ENCODE peak calls at places on chromosome 13, in eight cellular contexts. One of them, this sample, is unnamed.

GRCh38 chr13:112451512-112452379 is 75.6 kb downstream of the SPACA7 start:
- DNase-seq in aorta: no peak
- DNase-seq in left ventricle myocardium inferior: no peak
- DNase-seq in IMR-90: no peak
- DNase-seq in tibial artery: peak
- DNase-seq in right lobe of liver: peak
- DNase-seq in CD4-positive, alpha-beta T cell: no peak
- DNase-seq in heart left ventricle: no peak
- DNase-seq in this sample: no peak

GRCh38 chr13:113245858-113246791 is 36.7 kb downstream of the CUL4A start:
- DNase-seq in aorta: no peak
- DNase-seq in left ventricle myocardium inferior: no peak
- DNase-seq in IMR-90: peak
- DNase-seq in tibial artery: no peak
- DNase-seq in right lobe of liver: no peak
- DNase-seq in CD4-positive, alpha-beta T cell: no peak
- DNase-seq in heart left ventricle: no peak
- DNase-seq in this sample: no peak

GRCh38 chr13:33260168-33261098 is 25.1 kb downstream of the STARD13 start:
- DNase-seq in aorta: no peak
- DNase-seq in left ventricle myocardium inferior: no peak
- DNase-seq in IMR-90: peak
- DNase-seq in tibial artery: no peak
- DNase-seq in right lobe of liver: peak
- DNase-seq in CD4-positive, alpha-beta T cell: no peak
- DNase-seq in heart left ventricle: peak
- DNase-seq in this sample: no peak

GRCh38 chr13:67754016-67754415 is 523.9 kb upstream of the PCDH9 start:
- DNase-seq in aorta: no peak
- DNase-seq in left ventricle myocardium inferior: no peak
- DNase-seq in IMR-90: no peak
- DNase-seq in tibial artery: no peak
- DNase-seq in right lobe of liver: no peak
- DNase-seq in CD4-positive, alpha-beta T cell: no peak
- DNase-seq in heart left ventricle: no peak
- DNase-seq in this sample: no peak

GRCh38 chr13:39253774-39254173 is 215.5 kb downstream of the NHLRC3 start:
- DNase-seq in aorta: no peak
- DNase-seq in left ventricle myocardium inferior: no peak
- DNase-seq in IMR-90: peak
- DNase-seq in tibial artery: no peak
- DNase-seq in right lobe of liver: no peak
- DNase-seq in CD4-positive, alpha-beta T cell: no peak
- DNase-seq in heart left ventricle: no peak
- DNase-seq in this sample: no peak

GRCh38 chr13:19782049-19782726 is 557 bp downstream of the PSPC1 start:
- DNase-seq in aorta: peak
- DNase-seq in left ventricle myocardium inferior: peak
- DNase-seq in IMR-90: peak
- DNase-seq in tibial artery: peak
- DNase-seq in right lobe of liver: peak
- DNase-seq in CD4-positive, alpha-beta T cell: peak
- DNase-seq in heart left ventricle: peak
- DNase-seq in this sample: peak

GRCh38 chr13:79775830-79776229 is 294.9 kb downstream of the NDFIP2 start:
- DNase-seq in aorta: no peak
- DNase-seq in left ventricle myocardium inferior: no peak
- DNase-seq in IMR-90: peak
- DNase-seq in tibial artery: no peak
- DNase-seq in right lobe of liver: no peak
- DNase-seq in CD4-positive, alpha-beta T cell: no peak
- DNase-seq in heart left ventricle: no peak
- DNase-seq in this sample: no peak

GRCh38 chr13:98547455-98547854 is 29.5 kb downstream of the STK24 start:
- DNase-seq in aorta: no peak
- DNase-seq in left ventricle myocardium inferior: no peak
- DNase-seq in IMR-90: no peak
- DNase-seq in tibial artery: no peak
- DNase-seq in right lobe of liver: no peak
- DNase-seq in CD4-positive, alpha-beta T cell: no peak
- DNase-seq in heart left ventricle: no peak
- DNase-seq in this sample: no peak

GRCh38 chr13:90233933-90234672 is 1113.4 kb upstream of the MIR17HG start:
- DNase-seq in aorta: no peak
- DNase-seq in left ventricle myocardium inferior: no peak
- DNase-seq in IMR-90: no peak
- DNase-seq in tibial artery: no peak
- DNase-seq in right lobe of liver: no peak
- DNase-seq in CD4-positive, alpha-beta T cell: no peak
- DNase-seq in heart left ventricle: no peak
- DNase-seq in this sample: no peak

GRCh38 chr13:95793018-95793555 is 116.1 kb downstream of the DNAJC3 start:
- DNase-seq in aorta: no peak
- DNase-seq in left ventricle myocardium inferior: no peak
- DNase-seq in IMR-90: no peak
- DNase-seq in tibial artery: no peak
- DNase-seq in right lobe of liver: no peak
- DNase-seq in CD4-positive, alpha-beta T cell: no peak
- DNase-seq in heart left ventricle: no peak
- DNase-seq in this sample: no peak

DNA sequence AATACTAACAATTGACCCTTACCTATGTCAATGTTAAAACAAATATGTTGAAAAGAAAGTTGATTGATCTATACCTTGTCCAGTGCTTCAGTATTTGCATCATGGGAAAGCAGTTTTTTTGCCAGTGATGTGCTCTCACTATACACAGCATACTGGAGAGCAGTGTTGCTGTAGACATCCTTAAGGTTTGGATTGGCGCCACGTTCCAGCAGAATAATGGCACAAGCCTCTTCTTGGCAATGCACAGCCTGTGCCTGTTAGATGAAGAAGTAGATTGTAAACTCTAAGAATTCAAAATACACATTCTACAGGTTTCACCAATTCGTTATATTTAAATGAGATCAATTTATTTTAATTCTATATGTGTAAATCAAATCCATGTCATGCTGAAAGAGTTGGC is 43.9 kb upstream of the C1QTNF9B start:
- DNase-seq in aorta: no peak
- DNase-seq in left ventricle myocardium inferior: no peak
- DNase-seq in IMR-90: no peak
- DNase-seq in tibial artery: no peak
- DNase-seq in right lobe of liver: no peak
- DNase-seq in CD4-positive, alpha-beta T cell: no peak
- DNase-seq in heart left ventricle: no peak
- DNase-seq in this sample: no peak
- H3K27ac ChIP-seq in aorta: no peak
- H3K27ac ChIP-seq in left ventricle myocardium inferior: no peak
- H3K27ac ChIP-seq in IMR-90: no peak
- H3K27ac ChIP-seq in tibial artery: no peak
- H3K27ac ChIP-seq in right lobe of liver: no peak
- H3K27ac ChIP-seq in CD4-positive, alpha-beta T cell: no peak
- H3K27ac ChIP-seq in heart left ventricle: no peak
- H3K27ac ChIP-seq in this sample: no peak

DNA sequence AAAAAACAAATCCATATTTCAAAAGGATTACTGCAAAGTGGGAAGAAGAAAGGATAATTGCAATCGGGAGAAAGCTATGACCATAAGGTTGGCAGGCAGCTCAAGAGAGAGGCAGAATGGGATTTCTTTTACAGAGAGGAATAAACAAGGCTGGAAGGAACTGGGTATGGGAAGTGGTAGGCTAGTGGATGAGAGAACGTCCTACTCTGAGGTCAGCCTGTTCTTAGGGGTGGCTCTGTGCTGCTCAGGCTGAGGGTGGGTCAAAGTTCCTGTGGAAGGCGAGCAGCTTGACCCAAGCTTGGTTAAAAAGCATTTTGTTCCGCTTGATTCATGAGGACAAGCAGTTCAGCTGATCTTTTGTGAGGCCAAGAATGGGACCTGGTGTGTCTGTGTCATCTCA is 134.3 kb upstream of the TMTC4 start:
- DNase-seq in aorta: no peak
- DNase-seq in left ventricle myocardium inferior: no peak
- DNase-seq in IMR-90: no peak
- DNase-seq in tibial artery: no peak
- DNase-seq in right lobe of liver: no peak
- DNase-seq in CD4-positive, alpha-beta T cell: no peak
- DNase-seq in heart left ventricle: no peak
- DNase-seq in this sample: no peak
- H3K27ac ChIP-seq in aorta: no peak
- H3K27ac ChIP-seq in left ventricle myocardium inferior: no peak
- H3K27ac ChIP-seq in IMR-90: no peak
- H3K27ac ChIP-seq in tibial artery: no peak
- H3K27ac ChIP-seq in right lobe of liver: no peak
- H3K27ac ChIP-seq in CD4-positive, alpha-beta T cell: no peak
- H3K27ac ChIP-seq in heart left ventricle: no peak
- H3K27ac ChIP-seq in this sample: no peak

GRCh38 chr13:50375792-50376191 is 360.5 kb downstream of the KCNRG start:
- DNase-seq in aorta: no peak
- DNase-seq in left ventricle myocardium inferior: no peak
- DNase-seq in IMR-90: peak
- DNase-seq in tibial artery: no peak
- DNase-seq in right lobe of liver: no peak
- DNase-seq in CD4-positive, alpha-beta T cell: no peak
- DNase-seq in heart left ventricle: no peak
- DNase-seq in this sample: no peak

GRCh38 chr13:50374517-50374916 is 359.3 kb downstream of the KCNRG start:
- DNase-seq in aorta: no peak
- DNase-seq in left ventricle myocardium inferior: no peak
- DNase-seq in IMR-90: no peak
- DNase-seq in tibial artery: no peak
- DNase-seq in right lobe of liver: no peak
- DNase-seq in CD4-positive, alpha-beta T cell: no peak
- DNase-seq in heart left ventricle: no peak
- DNase-seq in this sample: no peak

GRCh38 chr13:50378513-50378970 is 363.3 kb downstream of the KCNRG start:
- DNase-seq in aorta: no peak
- DNase-seq in left ventricle myocardium inferior: no peak
- DNase-seq in IMR-90: no peak
- DNase-seq in tibial artery: no peak
- DNase-seq in right lobe of liver: no peak
- DNase-seq in CD4-positive, alpha-beta T cell: no peak
- DNase-seq in heart left ventricle: no peak
- DNase-seq in this sample: no peak

GRCh38 chr13:50377726-50378270 is 362.6 kb downstream of the KCNRG start:
- DNase-seq in aorta: no peak
- DNase-seq in left ventricle myocardium inferior: no peak
- DNase-seq in IMR-90: no peak
- DNase-seq in tibial artery: no peak
- DNase-seq in right lobe of liver: no peak
- DNase-seq in CD4-positive, alpha-beta T cell: no peak
- DNase-seq in heart left ventricle: no peak
- DNase-seq in this sample: no peak

DNA sequence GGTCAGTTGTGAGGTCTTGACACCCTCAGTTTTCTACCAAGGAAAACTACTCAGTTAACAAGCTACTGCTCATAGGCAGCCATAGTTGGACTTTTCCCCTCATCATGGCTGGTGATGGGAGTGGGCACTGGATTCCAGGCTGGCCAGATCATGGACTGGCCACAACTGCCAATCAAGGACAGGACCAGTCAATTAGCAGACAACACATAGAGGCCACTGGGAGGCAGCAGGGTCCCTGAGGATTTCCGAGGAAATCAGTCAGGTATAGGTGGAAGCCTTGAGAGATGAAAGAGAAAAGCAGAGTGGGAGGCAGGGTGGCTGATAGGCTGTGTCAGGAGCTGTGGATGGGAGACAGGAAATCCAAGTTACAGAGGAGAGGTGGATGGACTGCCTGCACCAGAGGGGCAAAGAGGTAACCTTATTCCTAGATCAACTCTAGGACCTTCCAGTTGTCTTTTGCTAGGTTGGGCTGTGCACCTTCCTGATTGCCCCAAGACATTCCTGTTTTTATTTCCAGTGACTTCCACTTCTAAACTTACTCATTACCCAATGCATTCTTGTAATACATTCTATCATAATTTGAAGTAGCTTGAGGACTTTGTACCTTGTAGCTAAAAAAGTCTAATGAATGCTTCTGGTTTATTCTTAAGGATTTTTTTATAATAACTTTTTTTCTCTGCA is 361.8 kb downstream of the KCNRG start:
- DNase-seq in aorta: no peak
- DNase-seq in left ventricle myocardium inferior: no peak
- DNase-seq in IMR-90: no peak
- DNase-seq in tibial artery: no peak
- DNase-seq in right lobe of liver: no peak
- DNase-seq in CD4-positive, alpha-beta T cell: no peak
- DNase-seq in heart left ventricle: peak
- DNase-seq in this sample: no peak
- H3K27ac ChIP-seq in aorta: no peak
- H3K27ac ChIP-seq in left ventricle myocardium inferior: no peak
- H3K27ac ChIP-seq in IMR-90: no peak
- H3K27ac ChIP-seq in tibial artery: no peak
- H3K27ac ChIP-seq in right lobe of liver: no peak
- H3K27ac ChIP-seq in CD4-positive, alpha-beta T cell: no peak
- H3K27ac ChIP-seq in heart left ventricle: no peak
- H3K27ac ChIP-seq in this sample: no peak

GRCh38 chr13:44259045-44260042 is 114.3 kb upstream of the SERP2 start:
- DNase-seq in aorta: peak
- DNase-seq in left ventricle myocardium inferior: no peak
- DNase-seq in IMR-90: peak
- DNase-seq in tibial artery: no peak
- DNase-seq in right lobe of liver: no peak
- DNase-seq in CD4-positive, alpha-beta T cell: peak
- DNase-seq in heart left ventricle: no peak
- DNase-seq in this sample: no peak
- H3K27ac ChIP-seq in aorta: no peak
- H3K27ac ChIP-seq in left ventricle myocardium inferior: peak
- H3K27ac ChIP-seq in IMR-90: no peak
- H3K27ac ChIP-seq in tibial artery: no peak
- H3K27ac ChIP-seq in right lobe of liver: no peak
- H3K27ac ChIP-seq in CD4-positive, alpha-beta T cell: no peak
- H3K27ac ChIP-seq in heart left ventricle: no peak
- H3K27ac ChIP-seq in this sample: no peak

GRCh38 chr13:75790198-75790970 is 154.3 kb downstream of the LMO7 start:
- DNase-seq in aorta: no peak
- DNase-seq in left ventricle myocardium inferior: no peak
- DNase-seq in IMR-90: no peak
- DNase-seq in tibial artery: no peak
- DNase-seq in right lobe of liver: no peak
- DNase-seq in CD4-positive, alpha-beta T cell: no peak
- DNase-seq in heart left ventricle: no peak
- DNase-seq in this sample: no peak

GRCh38 chr13:75789451-75790197 is 153.5 kb downstream of the LMO7 start:
- DNase-seq in aorta: peak
- DNase-seq in left ventricle myocardium inferior: no peak
- DNase-seq in IMR-90: no peak
- DNase-seq in tibial artery: no peak
- DNase-seq in right lobe of liver: no peak
- DNase-seq in CD4-positive, alpha-beta T cell: no peak
- DNase-seq in heart left ventricle: peak
- DNase-seq in this sample: no peak

GRCh38 chr13:75788494-75788991 is 152.4 kb downstream of the LMO7 start:
- DNase-seq in aorta: no peak
- DNase-seq in left ventricle myocardium inferior: no peak
- DNase-seq in IMR-90: peak
- DNase-seq in tibial artery: no peak
- DNase-seq in right lobe of liver: no peak
- DNase-seq in CD4-positive, alpha-beta T cell: no peak
- DNase-seq in heart left ventricle: peak
- DNase-seq in this sample: no peak

GRCh38 chr13:75785130-75785529 is 149.0 kb downstream of the LMO7 start:
- DNase-seq in aorta: no peak
- DNase-seq in left ventricle myocardium inferior: no peak
- DNase-seq in IMR-90: peak
- DNase-seq in tibial artery: no peak
- DNase-seq in right lobe of liver: no peak
- DNase-seq in CD4-positive, alpha-beta T cell: no peak
- DNase-seq in heart left ventricle: no peak
- DNase-seq in this sample: no peak

GRCh38 chr13:75787249-75787940 is 151.3 kb downstream of the LMO7 start:
- DNase-seq in aorta: no peak
- DNase-seq in left ventricle myocardium inferior: no peak
- DNase-seq in IMR-90: peak
- DNase-seq in tibial artery: no peak
- DNase-seq in right lobe of liver: no peak
- DNase-seq in CD4-positive, alpha-beta T cell: no peak
- DNase-seq in heart left ventricle: no peak
- DNase-seq in this sample: no peak
- H3K27ac ChIP-seq in aorta: peak
- H3K27ac ChIP-seq in left ventricle myocardium inferior: peak
- H3K27ac ChIP-seq in IMR-90: peak
- H3K27ac ChIP-seq in tibial artery: no peak
- H3K27ac ChIP-seq in right lobe of liver: no peak
- H3K27ac ChIP-seq in CD4-positive, alpha-beta T cell: no peak
- H3K27ac ChIP-seq in heart left ventricle: peak
- H3K27ac ChIP-seq in this sample: peak

This sample was measured in right atrium auricular region.